ENCODE peak calls at places on chromosomes 6 and 20, in six cellular contexts. I is fibroblast of lung, V is esophagus squamous epithelium, F is hepatocyte, D is heart right ventricle, S is right lobe of liver. T is an unnamed sample.
A peak's percentile ranks its signal among the peaks of the same experiment; 100 is the strongest.

GRCh38 chr6:169292340-169293124 is 38.9 kb upstream of the THBS2 start:
- DNase-seq in I (peak; percentile 93), V (no peak), F (peak; percentile 81), D (no peak), S (no peak), T (no peak)

GRCh38 chr6:25889877-25890853 is 16.1 kb upstream of the SLC17A3 start:
- DNase-seq in I (peak; percentile 9), V (no peak), F (peak; percentile 72), D (no peak), S (peak; percentile 60), T (peak; percentile 67)

GRCh38 chr20:18645851-18646250 is 58.0 kb downstream of the DTD1 start:
- DNase-seq in I (peak; percentile 22), V (no peak), F (no peak), D (no peak), S (no peak), T (no peak)

GRCh38 chr20:20369353-20370086 is 1.6 kb downstream of the INSM1 start:
- DNase-seq in I (no peak), V (no peak), F (peak; percentile 17), D (no peak), S (no peak), T (peak; percentile 5)

GRCh38 chr6:158468666-158469065 is 91.2 kb upstream of the TMEM181 start:
- DNase-seq in I (no peak), V (no peak), F (no peak), D (no peak), S (no peak), T (no peak)

GRCh38 chr20:49538950-49539349 is 29.0 kb downstream of the PTGIS start:
- DNase-seq in I (no peak), V (no peak), F (no peak), D (no peak), S (no peak), T (no peak)

GRCh38 chr6:159633196-159633595 is 59.8 kb downstream of the SOD2 start:
- DNase-seq in I (peak; percentile 4), V (no peak), F (no peak), D (no peak), S (no peak), T (peak; percentile 2)

GRCh38 chr6:470051-470900 is 78.7 kb downstream of the IRF4 start:
- DNase-seq in I (no peak), V (no peak), F (no peak), D (no peak), S (no peak), T (no peak)

GRCh38 chr6:118812972-118813371 is 81.0 kb upstream of the ASF1A start:
- DNase-seq in I (peak; percentile 52), V (no peak), F (no peak), D (no peak), S (no peak), T (no peak)

GRCh38 chr6:94956910-94957309 is 620.4 kb upstream of the MANEA start:
- DNase-seq in I (no peak), V (no peak), F (no peak), D (no peak), S (no peak), T (no peak)

GRCh38 chr20:23446505-23446904 is 6.2 kb downstream of the CST11 start:
- DNase-seq in I (peak; percentile 48), V (no peak), F (peak; percentile 40), D (peak; percentile 49), S (no peak), T (peak; percentile 64)

GRCh38 chr20:47985092-47985850 is 200.0 kb upstream of the SULF2 start:
- DNase-seq in I (peak; percentile 79), V (no peak), F (peak; percentile 72), D (no peak), S (no peak), T (peak; percentile 43)

GRCh38 chr6:93418448-93419303 is 683 bp downstream of the EPHA7 start:
- DNase-seq in I (peak; percentile 51), V (no peak), F (peak; percentile 66), D (peak; percentile 33), S (no peak), T (peak; percentile 86)

GRCh38 chr6:11672261-11672660 is 106.3 kb downstream of the ADTRP start:
- DNase-seq in I (peak; percentile 44), V (no peak), F (no peak), D (no peak), S (no peak), T (no peak)

GRCh38 chr6:127118505-127119360 is at the start of gene RSPO3:
- DNase-seq in I (peak; percentile 40), V (no peak), F (peak; percentile 44), D (no peak), S (no peak), T (peak; percentile 39)

GRCh38 chr20:50163570-50164317 is 10.2 kb upstream of the PEDS1 start:
- DNase-seq in I (peak; percentile 54), V (no peak), F (no peak), D (peak; percentile 41), S (no peak), T (peak; percentile 36)

GRCh38 chr20:38692436-38693411 is 31.6 kb upstream of the SLC32A1 start:
- DNase-seq in I (peak; percentile 56), V (no peak), F (peak; percentile 87), D (peak; percentile 30), S (peak; percentile 54), T (peak; percentile 92)

GRCh38 chr20:60054716-60055371 is 96.6 kb downstream of the CDH26 start:
- DNase-seq in I (no peak), V (no peak), F (no peak), D (no peak), S (no peak), T (no peak)

GRCh38 chr20:24787621-24788020 is 161.4 kb upstream of the CST7 start:
- DNase-seq in I (no peak), V (no peak), F (no peak), D (no peak), S (no peak), T (no peak)

GRCh38 chr6:111793711-111794111 is 79.5 kb downstream of the FYN start:
- DNase-seq in I (no peak), V (no peak), F (no peak), D (no peak), S (no peak), T (no peak)

GRCh38 chr6:15472626-15473025 is 190.2 kb downstream of the DTNBP1 start:
- DNase-seq in I (no peak), V (no peak), F (no peak), D (no peak), S (no peak), T (no peak)

GRCh38 chr6:88492241-88492640 is 326.1 kb upstream of the CNR1 start:
- DNase-seq in I (no peak), V (no peak), F (no peak), D (no peak), S (no peak), T (no peak)

GRCh38 chr6:130629640-130630039 is 197.6 kb upstream of the SMLR1 start:
- DNase-seq in I (no peak), V (no peak), F (no peak), D (no peak), S (no peak), T (no peak)

GRCh38 chr6:64527899-64528298 is 892.3 kb downstream of the PHF3 start:
- DNase-seq in I (no peak), V (no peak), F (no peak), D (no peak), S (no peak), T (no peak)

GRCh38 chr6:53703047-53703446 is 37.5 kb upstream of the KLHL31 start:
- DNase-seq in I (no peak), V (no peak), F (no peak), D (no peak), S (no peak), T (no peak)

GRCh38 chr6:15350386-15351083 is 104.7 kb downstream of the JARID2 start:
- DNase-seq in I (no peak), V (no peak), F (no peak), D (no peak), S (no peak), T (no peak)

GRCh38 chr6:83126223-83126622 is 58.8 kb downstream of the DOP1A start:
- DNase-seq in I (no peak), V (no peak), F (no peak), D (no peak), S (no peak), T (no peak)

GRCh38 chr20:31662372-31662854 is 24.7 kb downstream of the COX4I2 start:
- DNase-seq in I (no peak), V (no peak), F (no peak), D (no peak), S (no peak), T (no peak)

GRCh38 chr20:31664696-31665354 is 27.1 kb downstream of the COX4I2 start:
- DNase-seq in I (no peak), V (no peak), F (no peak), D (no peak), S (peak; percentile 65), T (no peak)

GRCh38 chr20:31663838-31664695 is 26.4 kb downstream of the COX4I2 start:
- DNase-seq in I (no peak), V (no peak), F (peak; percentile 79), D (no peak), S (peak; percentile 85), T (no peak)

GRCh38 chr20:31661625-31662371 is 24.1 kb downstream of the COX4I2 start:
- DNase-seq in I (peak; percentile 69), V (no peak), F (peak; percentile 92), D (peak; percentile 87), S (peak; percentile 86), T (peak; percentile 85)

GRCh38 chr20:31663524-31663837 is 25.8 kb downstream of the COX4I2 start:
- DNase-seq in I (no peak), V (no peak), F (no peak), D (no peak), S (no peak), T (no peak)
- H3K4me1 ChIP-seq in I (peaks cover 10% of the 10 kb centered on the region), V (peaks cover 71% of the 10 kb centered on the region), F (peaks cover 40% of the 10 kb centered on the region), D (peaks cover 54% of the 10 kb centered on the region), S (peaks cover 8% of the 10 kb centered on the region), T (peaks cover 6% of the 10 kb centered on the region)

GRCh38 chr6:24668997-24669361 is 2.1 kb downstream of the ACOT13 start:
- DNase-seq in I (no peak), V (no peak), F (no peak), D (no peak), S (no peak), T (no peak)
- TF ChIP-seq CTCF in I (no peak), V (no peak), F (no peak), D (no peak), S (no peak), T (no peak)

DNA sequence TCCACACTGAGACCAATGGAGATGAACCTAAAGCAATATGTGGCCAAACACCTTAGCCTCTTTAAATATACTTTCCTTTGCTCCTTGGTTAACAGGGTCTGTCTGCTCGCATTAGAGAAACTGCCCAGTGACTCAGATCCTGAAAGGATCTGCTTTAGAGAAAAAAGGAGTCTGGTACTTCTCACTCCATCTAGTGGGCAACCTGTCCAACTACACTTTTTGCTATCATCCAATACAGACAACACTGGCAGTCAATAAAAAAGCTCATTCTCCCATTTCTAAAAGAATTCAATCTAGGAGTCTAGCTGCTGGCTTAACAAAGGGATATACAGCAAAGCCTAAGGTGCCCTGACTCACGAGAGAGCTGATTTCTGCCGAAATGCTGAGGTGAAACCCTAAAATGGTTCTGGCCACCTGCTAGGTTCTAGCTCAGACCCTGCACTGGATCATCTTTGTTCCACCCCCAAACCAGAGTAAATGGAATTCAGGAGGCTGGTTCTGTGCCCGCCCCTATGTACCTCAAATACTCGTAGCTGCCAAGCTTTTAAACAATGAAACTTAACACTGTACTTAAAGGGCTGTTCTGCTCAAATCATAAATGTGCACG is 11.5 kb downstream of the GNL1 start:
- DNase-seq in I (peak; percentile 66), V (no peak), F (peak; percentile 79), D (no peak), S (no peak), T (peak; percentile 48)
- H3K9me3 ChIP-seq in I (no peaks in the 10 kb centered on the region), V (no peaks in the 10 kb centered on the region), F (no peaks in the 10 kb centered on the region), D (no peaks in the 10 kb centered on the region), S (no peaks in the 10 kb centered on the region), T (no peaks in the 10 kb centered on the region)

GRCh38 chr20:46119547-46119946 is 1.4 kb downstream of the CD40 start:
- DNase-seq in I (no peak), V (no peak), F (no peak), D (no peak), S (peak; percentile 6), T (no peak)
- H3K4me1 ChIP-seq in I (no peaks in the 10 kb centered on the region), V (peaks cover 57% of the 10 kb centered on the region), F (no peaks in the 10 kb centered on the region), D (peaks cover 14% of the 10 kb centered on the region), S (no peaks in the 10 kb centered on the region), T (no peaks in the 10 kb centered on the region)